ENCODE peak calls at places on chromosomes 2 and 18, in four cellular contexts. One of them, this sample, is unnamed.

GRCh38 chr2:33476100-33476792 is at the start of gene RASGRP3:
- DNase-seq in neural crest cell: no peak
- DNase-seq in GM23338: peak; percentile 52
- DNase-seq in adrenal gland: peak; percentile 72
- DNase-seq in this sample: peak; percentile 22

GRCh38 chr2:212538156-212539144 is at the start of gene ERBB4:
- DNase-seq in neural crest cell: peak; percentile 9
- DNase-seq in GM23338: peak; percentile 47
- DNase-seq in adrenal gland: peak; percentile 16
- DNase-seq in this sample: peak; percentile 16

GRCh38 chr2:65033178-65033577 is 23.0 kb upstream of the CEP68 start:
- DNase-seq in neural crest cell: no peak
- DNase-seq in GM23338: no peak
- DNase-seq in adrenal gland: no peak
- DNase-seq in this sample: no peak

GRCh38 chr2:214076527-214076926 is 334.3 kb upstream of the VWC2L start:
- DNase-seq in neural crest cell: no peak
- DNase-seq in GM23338: no peak
- DNase-seq in adrenal gland: no peak
- DNase-seq in this sample: no peak

GRCh38 chr18:24992491-24992890 is 359.5 kb downstream of the ZNF521 start:
- DNase-seq in neural crest cell: no peak
- DNase-seq in GM23338: no peak
- DNase-seq in adrenal gland: no peak
- DNase-seq in this sample: no peak

GRCh38 chr2:224031358-224031970 is 7.6 kb downstream of the SERPINE2 start:
- DNase-seq in neural crest cell: no peak
- DNase-seq in GM23338: peak; percentile 25
- DNase-seq in adrenal gland: no peak
- DNase-seq in this sample: no peak

GRCh38 chr2:26471766-26472706 is 5.9 kb downstream of the OTOF start:
- DNase-seq in neural crest cell: no peak
- DNase-seq in GM23338: no peak
- DNase-seq in adrenal gland: no peak
- DNase-seq in this sample: no peak

GRCh38 chr2:191327484-191327883 is 82.3 kb downstream of the MYO1B start:
- DNase-seq in neural crest cell: no peak
- DNase-seq in GM23338: no peak
- DNase-seq in adrenal gland: no peak
- DNase-seq in this sample: no peak

GRCh38 chr2:208375452-208376068 is 31.0 kb upstream of the PTH2R start:
- DNase-seq in neural crest cell: no peak
- DNase-seq in GM23338: no peak
- DNase-seq in adrenal gland: no peak
- DNase-seq in this sample: no peak

GRCh38 chr2:240605867-240606743 is 19.2 kb upstream of the GPR35 start:
- DNase-seq in neural crest cell: no peak
- DNase-seq in GM23338: no peak
- DNase-seq in adrenal gland: no peak
- DNase-seq in this sample: no peak

GRCh38 chr2:128388414-128389032 is 69.9 kb upstream of the HS6ST1 start:
- DNase-seq in neural crest cell: no peak
- DNase-seq in GM23338: no peak
- DNase-seq in adrenal gland: no peak
- DNase-seq in this sample: no peak

GRCh38 chr2:43778233-43778632 is 4.4 kb downstream of the DYNC2LI1 start:
- DNase-seq in neural crest cell: no peak
- DNase-seq in GM23338: no peak
- DNase-seq in adrenal gland: no peak
- DNase-seq in this sample: no peak

GRCh38 chr2:216695401-216695821 is at the start of gene IGFBP5:
- DNase-seq in neural crest cell: peak; percentile 51
- DNase-seq in GM23338: peak; percentile 94
- DNase-seq in adrenal gland: peak; percentile 74
- DNase-seq in this sample: peak; percentile 22

GRCh38 chr18:58831610-58832009 is 33.1 kb upstream of the ZNF532 start:
- DNase-seq in neural crest cell: no peak
- DNase-seq in GM23338: no peak
- DNase-seq in adrenal gland: no peak
- DNase-seq in this sample: no peak

GRCh38 chr18:21179590-21180220 is 62.3 kb upstream of the GREB1L start:
- DNase-seq in neural crest cell: peak; percentile 70
- DNase-seq in GM23338: peak; percentile 90
- DNase-seq in adrenal gland: peak; percentile 42
- DNase-seq in this sample: peak; percentile 49

DNA sequence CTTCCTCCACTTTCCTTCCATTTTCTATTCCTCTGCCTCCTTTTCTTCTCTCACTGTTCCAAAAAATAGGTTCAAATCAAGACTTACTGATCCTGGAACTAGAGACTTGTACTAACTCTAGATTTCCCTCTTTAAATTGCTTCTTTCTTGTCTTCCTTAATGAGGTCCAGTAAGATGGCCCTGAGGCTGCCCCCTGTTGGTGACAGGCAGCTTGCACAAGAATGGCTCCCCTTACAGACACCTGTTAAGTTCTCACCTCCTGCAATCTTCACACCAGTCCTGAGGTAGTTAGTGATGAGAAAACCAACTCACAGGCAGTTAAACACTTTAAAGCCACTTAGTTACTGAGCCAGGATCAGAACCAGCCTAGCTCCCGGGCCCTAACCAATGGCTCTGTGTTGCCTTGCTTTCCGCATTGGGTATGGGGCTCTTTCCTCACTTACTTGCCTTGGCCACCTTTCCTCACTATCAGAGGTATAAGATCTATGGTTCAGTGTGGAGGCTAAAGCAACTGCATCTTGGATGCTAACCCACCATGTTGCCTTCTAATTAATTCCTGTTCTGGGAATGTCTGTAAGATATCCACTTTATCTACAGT is 130.6 kb downstream of the AKAIN1 start:
- DNase-seq in neural crest cell: no peak
- DNase-seq in GM23338: peak; percentile 80
- DNase-seq in adrenal gland: no peak
- DNase-seq in this sample: peak; percentile 27
- TF ChIP-seq CTCF in neural crest cell: peak; percentile 57
- TF ChIP-seq CTCF in GM23338: peak; percentile 97
- TF ChIP-seq CTCF in adrenal gland: no peak
- TF ChIP-seq CTCF in this sample: peak; percentile 40

GRCh38 chr18:378039-378438 is 110.2 kb upstream of the THOC1 start:
- DNase-seq in neural crest cell: no peak
- DNase-seq in GM23338: no peak
- DNase-seq in adrenal gland: no peak
- DNase-seq in this sample: no peak
- TF ChIP-seq CTCF in neural crest cell: no peak
- TF ChIP-seq CTCF in GM23338: no peak
- TF ChIP-seq CTCF in adrenal gland: no peak
- TF ChIP-seq CTCF in this sample: no peak

GRCh38 chr2:53442783-53443182 is 324.8 kb upstream of the CHAC2 start:
- DNase-seq in neural crest cell: no peak
- DNase-seq in GM23338: peak; percentile 39
- DNase-seq in adrenal gland: no peak
- DNase-seq in this sample: peak; percentile 46
- TF ChIP-seq CTCF in neural crest cell: no peak
- TF ChIP-seq CTCF in GM23338: peak; percentile 41
- TF ChIP-seq CTCF in adrenal gland: no peak
- TF ChIP-seq CTCF in this sample: no peak

GRCh38 chr2:170770008-170770303 is 222 bp upstream of the ERICH2 start:
- DNase-seq in neural crest cell: no peak
- DNase-seq in GM23338: no peak
- DNase-seq in adrenal gland: no peak
- DNase-seq in this sample: no peak

GRCh38 chr2:170774074-170774473 is 3.9 kb downstream of the ERICH2 start:
- DNase-seq in neural crest cell: no peak
- DNase-seq in GM23338: no peak
- DNase-seq in adrenal gland: no peak
- DNase-seq in this sample: no peak

GRCh38 chr2:170771049-170771937 is 1.1 kb downstream of the ERICH2 start:
- DNase-seq in neural crest cell: no peak
- DNase-seq in GM23338: peak; percentile 65
- DNase-seq in adrenal gland: no peak
- DNase-seq in this sample: no peak

GRCh38 chr2:170772295-170772694 is 2.1 kb downstream of the ERICH2 start:
- DNase-seq in neural crest cell: no peak
- DNase-seq in GM23338: no peak
- DNase-seq in adrenal gland: no peak
- DNase-seq in this sample: no peak

GRCh38 chr2:170770304-170771048 is at the start of gene ERICH2:
- DNase-seq in neural crest cell: peak; percentile 60
- DNase-seq in GM23338: peak; percentile 95
- DNase-seq in adrenal gland: peak; percentile 87
- DNase-seq in this sample: peak; percentile 82
- TF ChIP-seq CTCF in neural crest cell: peak; percentile 42
- TF ChIP-seq CTCF in GM23338: peak; percentile 30
- TF ChIP-seq CTCF in adrenal gland: peak; percentile 2
- TF ChIP-seq CTCF in this sample: no peak

DNA sequence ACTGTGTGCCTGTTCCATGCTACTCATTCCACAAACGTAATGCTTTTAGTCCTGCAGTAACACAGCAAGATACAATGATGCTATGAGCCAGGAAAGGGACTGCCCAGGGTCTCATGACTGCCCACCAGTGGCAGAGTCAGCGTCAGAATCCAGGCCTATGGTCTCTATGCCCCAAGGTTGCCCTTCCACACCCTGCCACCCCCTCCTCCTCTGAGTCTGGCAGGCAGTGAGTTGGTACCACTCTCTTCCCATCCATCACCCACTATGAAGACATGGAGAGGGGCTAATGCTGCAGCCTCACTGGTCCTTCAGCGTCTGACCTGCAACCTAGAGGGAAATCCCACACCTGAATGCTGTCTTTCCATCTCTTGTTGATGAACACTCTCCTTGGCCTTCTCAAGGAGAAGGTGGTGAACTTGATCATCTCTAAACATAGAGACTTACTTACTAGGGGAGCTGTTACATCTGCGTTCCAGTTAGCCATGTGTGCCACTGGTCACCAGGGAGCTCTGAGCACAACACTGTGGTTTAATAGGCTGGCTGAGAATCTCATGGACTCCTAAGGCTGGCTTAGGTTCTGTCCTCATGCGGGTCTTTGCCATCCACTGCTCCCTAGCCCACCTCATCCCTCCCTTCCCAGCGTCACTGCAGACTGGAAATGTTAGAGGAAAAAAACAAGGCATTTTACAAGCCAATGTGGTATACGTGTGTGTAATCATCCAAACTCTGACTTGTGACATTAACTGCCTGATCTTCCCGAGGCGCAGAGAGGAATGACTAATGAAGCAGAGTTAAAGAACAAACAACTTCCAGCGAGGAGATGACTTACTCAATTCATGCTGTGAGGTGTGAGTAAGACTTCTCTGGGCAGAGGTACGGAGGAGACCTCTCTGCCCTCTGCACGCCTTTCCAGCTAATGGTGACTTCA is 28.8 kb downstream of the STEAP3 start:
- DNase-seq in neural crest cell: no peak
- DNase-seq in GM23338: no peak
- DNase-seq in adrenal gland: no peak
- DNase-seq in this sample: no peak
- TF ChIP-seq CTCF in neural crest cell: no peak
- TF ChIP-seq CTCF in GM23338: no peak
- TF ChIP-seq CTCF in adrenal gland: no peak
- TF ChIP-seq CTCF in this sample: no peak

DNA sequence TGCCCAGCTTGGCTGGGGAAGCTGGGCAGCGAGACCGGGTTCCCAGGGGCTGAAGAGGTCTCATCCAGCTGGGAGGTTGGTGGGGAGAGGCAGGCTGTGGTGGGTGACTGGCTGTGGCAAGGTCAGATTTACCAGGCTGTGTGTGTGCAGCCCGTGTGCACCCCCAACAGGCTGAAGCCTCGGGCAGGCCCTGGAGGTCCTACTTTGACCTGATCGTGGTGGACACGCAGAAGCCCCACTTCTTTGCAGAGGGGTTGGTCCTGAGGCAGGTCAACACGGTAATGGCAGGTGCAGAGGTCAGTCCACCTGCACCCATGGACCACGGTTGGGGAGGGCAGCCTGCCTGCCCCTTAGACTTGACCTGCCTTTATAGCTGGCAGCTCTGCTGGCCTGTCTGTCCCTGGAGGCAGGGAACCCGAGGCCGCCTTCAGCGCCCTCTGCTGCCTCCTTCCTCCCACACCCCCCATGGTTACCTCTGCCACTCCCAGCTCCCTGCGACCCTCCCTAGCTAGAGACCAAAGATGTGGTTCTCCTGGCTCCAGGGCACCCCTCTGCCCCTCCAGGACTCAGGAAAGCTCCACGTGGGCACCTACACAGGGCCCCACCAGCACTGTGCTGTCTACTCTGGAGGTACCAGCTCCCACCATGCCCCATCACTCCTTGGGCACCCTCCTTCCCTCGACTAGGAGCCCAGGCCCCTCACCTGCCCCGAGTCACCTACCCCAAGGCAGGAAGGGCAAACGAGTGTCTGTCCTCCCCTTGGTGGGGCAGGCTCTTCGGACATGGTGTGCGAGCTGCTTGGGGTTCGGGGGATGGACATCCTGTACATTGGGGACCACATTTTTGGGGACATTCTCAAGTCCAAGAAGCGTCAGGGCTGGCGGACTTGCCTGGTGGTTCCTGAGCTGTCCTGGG is 4.0 kb downstream of the NT5DC4 start:
- DNase-seq in neural crest cell: no peak
- DNase-seq in GM23338: peak; percentile 54
- DNase-seq in adrenal gland: no peak
- DNase-seq in this sample: no peak
- TF ChIP-seq CTCF in neural crest cell: peak; percentile 16
- TF ChIP-seq CTCF in GM23338: peak; percentile 23
- TF ChIP-seq CTCF in adrenal gland: no peak
- TF ChIP-seq CTCF in this sample: no peak

DNA sequence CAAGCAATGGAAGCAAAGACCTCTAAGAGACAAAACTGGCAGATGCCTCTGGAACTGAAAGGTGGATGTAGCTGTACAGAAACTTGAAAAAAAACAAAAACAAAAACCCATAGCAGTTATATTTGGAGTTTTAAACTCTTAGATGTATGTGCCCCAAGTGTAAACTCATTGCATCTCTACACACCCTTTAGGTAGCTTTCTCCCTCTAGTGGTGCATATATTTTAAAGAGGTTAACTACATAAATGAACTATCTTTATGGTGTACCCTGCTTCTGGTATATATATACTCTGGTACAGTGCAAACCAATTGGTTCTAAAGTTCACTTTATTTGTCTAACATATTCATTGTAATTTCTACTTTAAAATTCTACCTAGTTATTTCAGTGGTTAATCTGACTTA is 518.2 kb downstream of the NRXN1 start:
- DNase-seq in neural crest cell: no peak
- DNase-seq in GM23338: peak; percentile 27
- DNase-seq in adrenal gland: no peak
- DNase-seq in this sample: no peak
- TF ChIP-seq CTCF in neural crest cell: peak; percentile 30
- TF ChIP-seq CTCF in GM23338: peak; percentile 48
- TF ChIP-seq CTCF in adrenal gland: no peak
- TF ChIP-seq CTCF in this sample: peak; percentile 51

This sample was measured in glutamatergic neuron.